ENCODE peak calls at places on chromosome 5, in ten cellular contexts. T, I, W, Y, B, E, D, F, O and M are unnamed samples.

GRCh38 chr5:30502277-30502676 is 691.2 kb upstream of the CDH6 start:
- DNase-seq in T (no peak), I (no peak), W (peak), Y (no peak), B (no peak), E (peak), D (peak), F (no peak), O (no peak), M (no peak)

GRCh38 chr5:178205010-178205748 is 846 bp downstream of the HNRNPAB start:
- DNase-seq in T (peak), I (peak), W (peak), Y (peak), B (peak), E (peak), D (no peak), F (peak), O (peak), M (peak)

GRCh38 chr5:1387059-1387755 is 42.3 kb upstream of the CLPTM1L start:
- DNase-seq in T (no peak), I (no peak), W (no peak), Y (no peak), B (no peak), E (no peak), D (no peak), F (no peak), O (no peak), M (no peak)

GRCh38 chr5:926416-927171 is 33.9 kb downstream of the TRIP13 start:
- DNase-seq in T (no peak), I (no peak), W (no peak), Y (no peak), B (no peak), E (peak), D (no peak), F (peak), O (peak), M (peak)

GRCh38 chr5:177364159-177364962 is 6.6 kb downstream of the RGS14 start:
- DNase-seq in T (no peak), I (peak), W (no peak), Y (no peak), B (no peak), E (peak), D (no peak), F (no peak), O (no peak), M (no peak)

GRCh38 chr5:141680751-141681201 is 1.3 kb downstream of the ARAP3 start:
- DNase-seq in T (no peak), I (peak), W (peak), Y (no peak), B (no peak), E (peak), D (no peak), F (no peak), O (no peak), M (no peak)

GRCh38 chr5:149759563-149759962 is 29.5 kb downstream of the PPARGC1B start:
- DNase-seq in T (no peak), I (no peak), W (no peak), Y (no peak), B (no peak), E (no peak), D (no peak), F (no peak), O (no peak), M (no peak)

GRCh38 chr5:116275282-116275681 is 190.5 kb downstream of the COMMD10 start:
- DNase-seq in T (no peak), I (no peak), W (no peak), Y (no peak), B (no peak), E (no peak), D (no peak), F (no peak), O (no peak), M (no peak)

GRCh38 chr5:178186417-178186816 is 754 bp downstream of the GMCL2 start:
- DNase-seq in T (no peak), I (no peak), W (no peak), Y (no peak), B (no peak), E (no peak), D (no peak), F (no peak), O (no peak), M (no peak)

GRCh38 chr5:143014017-143014651 is 244.0 kb downstream of the ARHGAP26 start:
- DNase-seq in T (no peak), I (peak), W (peak), Y (no peak), B (no peak), E (no peak), D (no peak), F (no peak), O (no peak), M (no peak)

GRCh38 chr5:72658767-72659540 is 151.7 kb upstream of the ZNF366 start:
- DNase-seq in T (no peak), I (no peak), W (no peak), Y (no peak), B (no peak), E (peak), D (no peak), F (no peak), O (no peak), M (no peak)

GRCh38 chr5:77993799-77994318 is 217.7 kb upstream of the TBCA start:
- DNase-seq in T (no peak), I (no peak), W (no peak), Y (peak), B (no peak), E (no peak), D (no peak), F (no peak), O (no peak), M (no peak)

GRCh38 chr5:1436681-1437080 is 8.6 kb downstream of the SLC6A3 start:
- DNase-seq in T (no peak), I (no peak), W (no peak), Y (peak), B (no peak), E (no peak), D (no peak), F (peak), O (no peak), M (peak)

GRCh38 chr5:59772206-59772605 is 121.3 kb downstream of the PDE4D start:
- DNase-seq in T (no peak), I (no peak), W (no peak), Y (no peak), B (no peak), E (no peak), D (no peak), F (no peak), O (no peak), M (no peak)

GRCh38 chr5:1930880-1931589 is 48.3 kb upstream of the IRX4 start:
- DNase-seq in T (no peak), I (no peak), W (no peak), Y (no peak), B (no peak), E (peak), D (no peak), F (peak), O (peak), M (peak)

GRCh38 chr5:149228610-149229297 is 42.9 kb upstream of the AFAP1L1 start:
- DNase-seq in T (no peak), I (no peak), W (peak), Y (no peak), B (no peak), E (peak), D (peak), F (no peak), O (peak), M (no peak)

GRCh38 chr5:138972230-138972629 is 97.1 kb upstream of the LRRTM2 start:
- DNase-seq in T (no peak), I (no peak), W (no peak), Y (no peak), B (no peak), E (peak), D (no peak), F (no peak), O (no peak), M (no peak)

GRCh38 chr5:142839711-142840441 is 69.7 kb downstream of the ARHGAP26 start:
- DNase-seq in T (no peak), I (no peak), W (no peak), Y (no peak), B (no peak), E (no peak), D (no peak), F (peak), O (no peak), M (no peak)

GRCh38 chr5:68443091-68443490 is 227.5 kb downstream of the PIK3R1 start:
- DNase-seq in T (no peak), I (no peak), W (no peak), Y (no peak), B (no peak), E (no peak), D (no peak), F (no peak), O (no peak), M (no peak)

GRCh38 chr5:141326088-141326854 is 4.0 kb upstream of the PCDHGA1 start:
- DNase-seq in T (peak), I (peak), W (no peak), Y (peak), B (peak), E (peak), D (no peak), F (peak), O (peak), M (no peak)

GRCh38 chr5:103522586-103522985 is 40.0 kb downstream of the NUDT12 start:
- DNase-seq in T (no peak), I (no peak), W (no peak), Y (no peak), B (no peak), E (no peak), D (no peak), F (no peak), O (peak), M (no peak)

GRCh38 chr5:156310115-156310514 is 16.8 kb upstream of the SGCD start:
- DNase-seq in T (no peak), I (no peak), W (no peak), Y (no peak), B (no peak), E (peak), D (no peak), F (no peak), O (no peak), M (no peak)

GRCh38 chr5:84564311-84564710 is 179.6 kb upstream of the EDIL3 start:
- DNase-seq in T (no peak), I (no peak), W (no peak), Y (no peak), B (no peak), E (peak), D (no peak), F (no peak), O (no peak), M (no peak)

GRCh38 chr5:142881076-142881466 is 110.9 kb downstream of the ARHGAP26 start:
- DNase-seq in T (no peak), I (no peak), W (no peak), Y (no peak), B (no peak), E (peak), D (no peak), F (peak), O (peak), M (no peak)

GRCh38 chr5:32951003-32951402 is 239.9 kb downstream of the NPR3 start:
- DNase-seq in T (no peak), I (no peak), W (no peak), Y (no peak), B (no peak), E (no peak), D (no peak), F (no peak), O (no peak), M (no peak)

GRCh38 chr5:135890867-135891266 is 4.8 kb downstream of the IL9 start:
- DNase-seq in T (no peak), I (no peak), W (no peak), Y (no peak), B (no peak), E (no peak), D (no peak), F (no peak), O (no peak), M (peak)

GRCh38 chr5:73031839-73032238 is 76.0 kb downstream of the FCHO2 start:
- DNase-seq in T (no peak), I (no peak), W (peak), Y (no peak), B (no peak), E (peak), D (peak), F (no peak), O (peak), M (peak)

GRCh38 chr5:73355083-73355482 is 93.5 kb downstream of the FOXD1 start:
- DNase-seq in T (no peak), I (no peak), W (no peak), Y (no peak), B (no peak), E (peak), D (no peak), F (no peak), O (no peak), M (no peak)

GRCh38 chr5:124395287-124395686 is 351.2 kb downstream of the ZNF608 start:
- DNase-seq in T (no peak), I (no peak), W (no peak), Y (peak), B (no peak), E (no peak), D (no peak), F (no peak), O (no peak), M (no peak)

GRCh38 chr5:81819556-81820314 is 68.8 kb upstream of the SSBP2 start:
- DNase-seq in T (no peak), I (no peak), W (no peak), Y (no peak), B (no peak), E (peak), D (no peak), F (no peak), O (no peak), M (no peak)

GRCh38 chr5:139103762-139104161 is 94.4 kb downstream of the SIL1 start:
- DNase-seq in T (no peak), I (no peak), W (no peak), Y (no peak), B (no peak), E (no peak), D (no peak), F (no peak), O (no peak), M (no peak)

GRCh38 chr5:133421394-133421793 is 190.9 kb downstream of the FSTL4 start:
- DNase-seq in T (no peak), I (no peak), W (no peak), Y (no peak), B (no peak), E (no peak), D (no peak), F (no peak), O (peak), M (no peak)

GRCh38 chr5:61604626-61605025 is 272.6 kb downstream of the ZSWIM6 start:
- DNase-seq in T (no peak), I (no peak), W (no peak), Y (no peak), B (no peak), E (peak), D (no peak), F (no peak), O (no peak), M (no peak)

GRCh38 chr5:11903121-11903613 is 1.1 kb downstream of the CTNND2 start:
- DNase-seq in T (no peak), I (no peak), W (no peak), Y (peak), B (no peak), E (peak), D (no peak), F (no peak), O (peak), M (no peak)

GRCh38 chr5:171395042-171395441 is 7.4 kb downstream of the NPM1 start:
- DNase-seq in T (no peak), I (no peak), W (no peak), Y (no peak), B (no peak), E (no peak), D (no peak), F (no peak), O (no peak), M (no peak)

DNA sequence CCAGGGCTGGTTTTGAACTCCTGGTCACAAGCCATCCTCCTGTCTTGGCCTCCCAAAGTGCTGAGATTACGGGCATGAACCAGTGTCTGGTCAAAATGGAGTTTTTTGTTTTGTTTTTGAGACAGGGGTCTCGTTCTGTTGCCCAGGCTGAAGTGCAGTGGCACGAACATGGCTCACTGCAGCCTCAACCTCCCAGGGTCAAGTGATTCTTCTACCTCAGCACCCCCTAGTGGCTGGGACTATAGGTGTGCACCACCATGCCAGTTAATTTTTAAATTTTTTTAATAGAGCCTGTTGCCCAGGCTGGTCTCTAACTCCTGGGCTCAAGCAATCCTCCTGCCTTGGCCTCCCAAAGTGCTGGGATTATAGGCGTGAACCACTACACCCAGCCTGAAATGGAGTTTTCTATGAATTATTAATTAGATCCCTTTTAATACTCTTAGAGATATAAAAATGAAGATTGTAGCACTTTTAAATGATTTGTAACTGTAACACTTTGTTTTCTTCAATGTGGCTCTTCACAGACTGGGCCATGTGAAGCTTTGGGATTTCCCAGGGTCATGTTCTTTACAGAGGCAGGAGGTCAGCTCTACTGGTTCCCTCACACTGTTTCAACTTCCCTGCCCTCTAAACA is 32.6 kb upstream of the SPARC start:
- DNase-seq in T (no peak), I (no peak), W (peak), Y (no peak), B (no peak), E (peak), D (no peak), F (no peak), O (no peak), M (no peak)
- TF ChIP-seq CTCF in T (no peak), I (peak), W (peak), Y (peak), B (peak), E (peak), D (peak), F (no peak), O (peak), M (peak)

GRCh38 chr5:174720066-174720611 is 4.2 kb upstream of the MSX2 start:
- DNase-seq in T (no peak), I (no peak), W (no peak), Y (no peak), B (no peak), E (no peak), D (no peak), F (no peak), O (no peak), M (no peak)
- TF ChIP-seq CTCF in T (no peak), I (no peak), W (no peak), Y (no peak), B (no peak), E (no peak), D (no peak), F (no peak), O (no peak), M (no peak)

GRCh38 chr5:111226556-111226955 is 2.4 kb downstream of the CAMK4 start:
- DNase-seq in T (no peak), I (no peak), W (no peak), Y (no peak), B (no peak), E (no peak), D (no peak), F (no peak), O (no peak), M (no peak)

GRCh38 chr5:111225926-111226325 is 1.7 kb downstream of the CAMK4 start:
- DNase-seq in T (no peak), I (no peak), W (no peak), Y (no peak), B (no peak), E (no peak), D (no peak), F (no peak), O (no peak), M (no peak)

GRCh38 chr5:111224561-111224989 is 391 bp downstream of the CAMK4 start:
- DNase-seq in T (no peak), I (no peak), W (peak), Y (no peak), B (no peak), E (no peak), D (no peak), F (peak), O (no peak), M (no peak)

GRCh38 chr5:111223086-111223789 is 946 bp upstream of the CAMK4 start:
- DNase-seq in T (no peak), I (no peak), W (no peak), Y (no peak), B (no peak), E (peak), D (no peak), F (no peak), O (peak), M (no peak)

DNA sequence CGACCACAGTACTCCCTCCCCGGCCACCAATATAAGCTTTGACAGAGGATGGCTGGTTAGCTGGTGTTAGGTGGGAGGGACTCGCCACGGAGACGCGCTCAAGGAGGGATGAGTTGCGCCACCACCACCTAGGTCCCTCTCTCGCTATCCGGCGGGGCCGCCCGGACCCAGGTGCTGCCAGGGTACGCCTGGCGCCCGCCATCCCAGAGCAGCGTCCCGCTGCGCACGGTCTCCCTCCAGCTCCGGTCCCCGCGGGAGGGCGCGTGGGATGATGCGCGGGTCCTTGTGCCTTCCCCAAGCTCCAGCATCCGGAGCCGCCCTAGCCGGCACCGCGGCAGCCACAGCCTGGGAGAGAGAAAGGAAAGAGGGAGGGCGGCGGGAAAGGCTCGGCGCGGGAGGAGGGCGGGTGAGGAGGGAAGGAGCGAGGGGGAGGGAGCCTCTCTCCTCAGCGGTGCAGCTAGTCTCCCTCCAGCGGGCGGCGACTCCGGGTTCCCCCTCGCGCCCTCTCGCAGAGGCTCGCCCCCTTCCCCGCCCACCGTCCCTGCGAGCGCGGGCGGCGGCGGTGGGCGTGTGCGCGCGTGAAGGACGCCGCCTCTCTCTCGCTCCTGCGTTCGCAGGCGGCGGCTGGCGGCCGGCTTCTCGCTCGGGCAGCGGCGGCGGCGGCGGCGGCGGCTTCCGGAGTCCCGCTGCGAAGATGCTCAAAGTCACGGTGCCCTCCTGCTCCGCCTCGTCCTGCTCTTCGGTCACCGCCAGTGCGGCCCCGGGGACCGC is at the start of gene CAMK4:
- DNase-seq in T (peak), I (peak), W (peak), Y (peak), B (peak), E (peak), D (peak), F (peak), O (peak), M (no peak)
- TF ChIP-seq CTCF in T (peak), I (no peak), W (no peak), Y (no peak), B (no peak), E (no peak), D (peak), F (no peak), O (no peak), M (peak)

GRCh38 chr5:154653764-154654483 is 101.3 kb upstream of the LARP1 start:
- DNase-seq in T (no peak), I (no peak), W (no peak), Y (no peak), B (peak), E (no peak), D (no peak), F (no peak), O (no peak), M (no peak)

GRCh38 chr5:154653418-154653763 is 101.8 kb upstream of the LARP1 start:
- DNase-seq in T (no peak), I (no peak), W (no peak), Y (no peak), B (peak), E (no peak), D (no peak), F (no peak), O (peak), M (no peak)

GRCh38 chr5:154654484-154655375 is 100.4 kb upstream of the LARP1 start:
- DNase-seq in T (no peak), I (no peak), W (no peak), Y (no peak), B (no peak), E (no peak), D (no peak), F (no peak), O (no peak), M (no peak)

GRCh38 chr5:154648706-154649105 is 106.5 kb upstream of the LARP1 start:
- DNase-seq in T (no peak), I (peak), W (no peak), Y (no peak), B (peak), E (peak), D (no peak), F (no peak), O (peak), M (no peak)

DNA sequence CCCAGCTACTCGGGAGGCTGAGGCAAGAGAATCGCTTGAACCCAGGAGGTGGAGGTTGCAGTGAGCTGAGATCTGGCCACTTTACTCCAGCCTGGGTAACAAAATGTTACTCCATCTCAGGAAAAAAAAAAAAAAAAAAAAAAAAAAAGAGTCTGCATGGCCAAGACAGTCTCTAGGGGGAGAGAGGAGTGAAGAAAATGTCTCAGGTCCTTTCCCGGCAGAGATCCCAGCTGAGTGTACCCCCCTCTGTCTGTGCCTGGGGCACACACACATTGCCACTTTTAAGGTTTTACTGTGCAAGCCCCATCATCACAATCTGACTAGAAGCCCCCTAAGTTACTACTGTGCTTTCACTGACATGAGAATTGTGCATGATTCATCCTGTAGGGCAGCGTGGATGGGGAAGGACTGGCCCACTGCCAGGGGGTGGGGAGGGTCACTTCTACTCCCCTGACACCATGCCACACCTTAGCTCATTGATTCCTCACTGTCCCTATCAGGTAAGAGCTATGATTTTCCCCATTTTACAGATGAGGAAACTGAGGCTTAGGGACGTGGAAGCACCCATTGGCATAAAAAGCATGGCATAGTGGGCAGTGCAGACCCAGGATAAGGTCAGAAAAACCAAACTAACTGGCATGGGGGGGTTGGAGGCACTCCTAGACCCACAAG is 102.3 kb upstream of the LARP1 start:
- DNase-seq in T (no peak), I (no peak), W (peak), Y (no peak), B (no peak), E (no peak), D (no peak), F (no peak), O (peak), M (no peak)
- TF ChIP-seq CTCF in T (no peak), I (no peak), W (no peak), Y (no peak), B (no peak), E (no peak), D (no peak), F (no peak), O (no peak), M (no peak)